ENCODE peak calls at places on chromosomes 6 and 20, in nine cellular contexts. Q is trophoblast cell, R is neuronal stem cell, O is IMR-90, Z is fibroblast of lung, J is mammary epithelial cell, K is astrocyte, U is colonic mucosa, B is SK-N-SH. G is an unnamed sample. For H3K4me1, the result is how much of the 10 kb centered on the place peaks cover.

GRCh38 chr20:34558320-34559202 is at the start of gene MAP1LC3A:
- DNase-seq in Q (peak), R (peak), O (peak), Z (peak), J (peak), K (peak), U (peak), B (peak), G (peak)

GRCh38 chr6:141484726-141485125 is 648.0 kb upstream of the GJE1 start:
- DNase-seq in Q (no peak), R (no peak), O (peak), Z (no peak), J (peak), K (no peak), U (no peak), B (no peak), G (no peak)

GRCh38 chr6:73854998-73855718 is 159.2 kb downstream of the CD109 start:
- DNase-seq in Q (peak), R (peak), O (peak), Z (peak), J (peak), K (peak), U (peak), B (peak), G (peak)

GRCh38 chr6:67045076-67045475 is 1338.0 kb upstream of the EYS start:
- DNase-seq in Q (no peak), R (no peak), O (no peak), Z (no peak), J (no peak), K (no peak), U (no peak), B (no peak), G (no peak)

GRCh38 chr6:38603966-38604365 is 35.8 kb downstream of the BTBD9 start:
- DNase-seq in Q (no peak), R (no peak), O (peak), Z (peak), J (no peak), K (peak), U (no peak), B (no peak), G (peak)

GRCh38 chr6:10643214-10643641 is 51.2 kb downstream of the C6orf52 start:
- DNase-seq in Q (no peak), R (no peak), O (no peak), Z (no peak), J (no peak), K (no peak), U (no peak), B (no peak), G (no peak)

GRCh38 chr6:165615629-165616028 is 47.4 kb downstream of the PDE10A start:
- DNase-seq in Q (no peak), R (no peak), O (peak), Z (peak), J (no peak), K (peak), U (no peak), B (no peak), G (no peak)

GRCh38 chr6:131782764-131783163 is 25.1 kb upstream of the ENPP1 start:
- DNase-seq in Q (no peak), R (no peak), O (no peak), Z (no peak), J (no peak), K (no peak), U (peak), B (no peak), G (no peak)

GRCh38 chr6:157143171-157143884 is 180.0 kb downstream of the TMEM242 start:
- DNase-seq in Q (no peak), R (no peak), O (peak), Z (peak), J (no peak), K (peak), U (no peak), B (peak), G (peak)

GRCh38 chr6:30515967-30516753 is 26.9 kb downstream of the HLA-E start:
- DNase-seq in Q (peak), R (peak), O (peak), Z (peak), J (peak), K (peak), U (peak), B (peak), G (peak)

GRCh38 chr6:30520480-30520992 is 31.2 kb downstream of the HLA-E start:
- DNase-seq in Q (no peak), R (no peak), O (no peak), Z (no peak), J (peak), K (no peak), U (no peak), B (no peak), G (no peak)

GRCh38 chr6:30515106-30515505 is 25.8 kb downstream of the HLA-E start:
- DNase-seq in Q (no peak), R (no peak), O (no peak), Z (no peak), J (no peak), K (no peak), U (no peak), B (no peak), G (no peak)

GRCh38 chr6:30513451-30513850 is 24.1 kb downstream of the HLA-E start:
- DNase-seq in Q (no peak), R (no peak), O (no peak), Z (no peak), J (no peak), K (no peak), U (no peak), B (no peak), G (no peak)

GRCh38 chr6:30518505-30518850 is 29.2 kb downstream of the HLA-E start:
- DNase-seq in Q (no peak), R (no peak), O (no peak), Z (no peak), J (no peak), K (no peak), U (no peak), B (no peak), G (no peak)
- H3K4me1 ChIP-seq in Q (under half), R (under half), O (under half), Z (under half), J (under half), K (under half), U (under half), B (under half), G (under half)

GRCh38 chr20:56606174-56606945 is 22.7 kb upstream of the TFAP2C start:
- DNase-seq in Q (peak), R (no peak), O (no peak), Z (no peak), J (peak), K (no peak), U (peak), B (no peak), G (no peak)

GRCh38 chr20:56605597-56605996 is 23.5 kb upstream of the TFAP2C start:
- DNase-seq in Q (no peak), R (no peak), O (no peak), Z (no peak), J (no peak), K (no peak), U (no peak), B (no peak), G (no peak)

GRCh38 chr20:56609321-56609720 is 19.8 kb upstream of the TFAP2C start:
- DNase-seq in Q (no peak), R (no peak), O (no peak), Z (no peak), J (no peak), K (no peak), U (no peak), B (no peak), G (no peak)

GRCh38 chr20:56608376-56608775 is 20.7 kb upstream of the TFAP2C start:
- DNase-seq in Q (peak), R (no peak), O (no peak), Z (no peak), J (no peak), K (no peak), U (no peak), B (no peak), G (no peak)

DNA sequence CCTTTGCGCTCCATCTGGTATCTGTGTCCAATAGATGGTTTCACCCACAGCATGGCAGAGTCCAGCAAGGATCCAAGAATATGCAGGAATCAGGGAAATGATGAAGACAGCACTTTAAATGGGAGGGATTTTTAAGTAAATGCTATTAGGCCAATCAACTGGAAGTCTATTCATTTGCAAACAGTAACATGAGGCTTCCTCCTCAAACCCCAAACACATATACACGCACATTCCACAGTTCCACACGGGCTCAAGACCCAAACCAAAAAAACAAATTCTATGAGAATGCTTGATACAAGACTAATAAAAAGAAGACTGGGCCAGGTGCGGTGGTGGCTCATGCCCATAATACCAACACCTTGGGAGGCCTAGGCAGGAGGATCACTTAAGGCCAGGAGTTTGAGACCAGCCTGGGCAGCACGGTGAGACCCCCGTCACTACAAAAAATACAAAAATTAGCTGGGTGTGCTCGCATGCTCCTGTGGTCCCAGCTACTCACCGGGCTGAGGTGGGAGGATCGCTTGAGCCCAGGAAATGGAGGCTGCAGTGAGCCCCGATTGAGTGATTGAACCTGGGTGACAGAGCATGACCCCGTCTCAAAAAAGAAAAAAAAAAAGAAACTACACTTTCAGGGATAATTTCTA is 21.9 kb upstream of the TFAP2C start:
- DNase-seq in Q (no peak), R (no peak), O (no peak), Z (no peak), J (no peak), K (no peak), U (no peak), B (no peak), G (no peak)
- H3K9ac ChIP-seq in Q (no peak), R (no peak), O (no peak), Z (no peak), J (no peak), K (no peak), U (no peak), B (no peak), G (no peak)

DNA sequence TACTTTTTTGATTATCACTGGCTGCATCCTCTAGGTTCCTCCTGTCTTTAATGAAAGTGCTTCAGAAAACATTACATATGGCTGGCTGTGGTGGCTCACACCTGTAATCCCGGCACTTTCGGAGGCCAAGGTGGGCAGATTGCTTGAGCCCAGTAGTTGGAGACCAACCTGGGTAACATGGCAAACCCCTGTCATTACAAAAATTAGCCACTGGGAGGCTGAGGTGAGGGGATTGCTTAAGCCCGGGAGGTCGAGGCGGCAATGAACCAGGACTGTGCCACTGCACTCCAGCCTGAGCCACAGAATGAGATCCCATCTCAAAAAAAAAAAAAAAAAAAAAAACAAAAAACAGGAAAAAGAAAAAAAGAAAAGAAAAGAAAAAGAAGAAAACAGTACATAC is 35.3 kb downstream of the BEND3 start:
- DNase-seq in Q (no peak), R (no peak), O (no peak), Z (no peak), J (no peak), K (no peak), U (no peak), B (no peak), G (peak)
- H3K4me1 ChIP-seq in Q (under half), R (under half), O (under half), Z (under half), J (under half), K (under half), U (under half), B (under half), G (under half)

GRCh38 chr6:22068561-22069346 is 228.1 kb downstream of the PRL start:
- DNase-seq in Q (no peak), R (no peak), O (no peak), Z (no peak), J (no peak), K (no peak), U (no peak), B (no peak), G (no peak)

GRCh38 chr6:22072939-22073338 is 223.9 kb downstream of the PRL start:
- DNase-seq in Q (no peak), R (no peak), O (no peak), Z (no peak), J (no peak), K (no peak), U (no peak), B (no peak), G (peak)

GRCh38 chr6:22067127-22067526 is 229.7 kb downstream of the PRL start:
- DNase-seq in Q (no peak), R (no peak), O (no peak), Z (no peak), J (no peak), K (no peak), U (no peak), B (no peak), G (no peak)

DNA sequence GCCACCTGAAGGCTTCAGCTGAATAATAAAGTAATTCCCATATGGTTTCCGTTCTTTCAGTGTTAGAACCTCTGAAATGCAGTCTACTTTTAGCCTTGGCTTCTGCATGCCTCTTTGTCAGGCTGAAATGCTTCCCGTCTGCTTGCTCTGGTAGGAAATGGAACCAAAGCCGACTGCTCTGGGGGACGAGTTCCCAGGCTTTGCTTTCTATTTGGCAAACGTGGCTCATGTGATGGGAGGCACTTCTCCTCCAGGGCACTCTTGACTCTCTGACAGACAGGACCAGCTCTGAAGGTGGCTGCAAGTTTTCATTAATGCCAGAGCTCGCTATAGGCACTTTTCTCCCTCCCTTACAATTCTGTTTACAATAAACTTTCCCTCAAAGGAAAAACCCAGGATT is 225.2 kb downstream of the PRL start:
- DNase-seq in Q (no peak), R (peak), O (peak), Z (peak), J (no peak), K (peak), U (peak), B (peak), G (peak)
- H3K9ac ChIP-seq in Q (no peak), R (no peak), O (peak), Z (no peak), J (no peak), K (peak), U (no peak), B (peak), G (peak)

GRCh38 chr6:111854683-111855082 is 18.6 kb downstream of the FYN start:
- DNase-seq in Q (no peak), R (no peak), O (peak), Z (peak), J (no peak), K (no peak), U (no peak), B (no peak), G (no peak)
- H3K4me1 ChIP-seq in Q (under half), R (under half), O (under half), Z (under half), J (under half), K (under half), U (under half), B (under half), G (under half)

GRCh38 chr6:44665683-44666082 is 278.2 kb downstream of the CDC5L start:
- DNase-seq in Q (peak), R (no peak), O (no peak), Z (no peak), J (no peak), K (no peak), U (no peak), B (no peak), G (no peak)

GRCh38 chr6:44666324-44666723 is 278.8 kb downstream of the CDC5L start:
- DNase-seq in Q (no peak), R (no peak), O (no peak), Z (no peak), J (no peak), K (no peak), U (no peak), B (no peak), G (no peak)

GRCh38 chr6:44667668-44668390 is 280.3 kb downstream of the CDC5L start:
- DNase-seq in Q (peak), R (no peak), O (no peak), Z (no peak), J (no peak), K (no peak), U (no peak), B (no peak), G (no peak)

GRCh38 chr6:44668391-44668930 is 281.0 kb downstream of the CDC5L start:
- DNase-seq in Q (no peak), R (no peak), O (no peak), Z (no peak), J (no peak), K (no peak), U (peak), B (no peak), G (no peak)

DNA sequence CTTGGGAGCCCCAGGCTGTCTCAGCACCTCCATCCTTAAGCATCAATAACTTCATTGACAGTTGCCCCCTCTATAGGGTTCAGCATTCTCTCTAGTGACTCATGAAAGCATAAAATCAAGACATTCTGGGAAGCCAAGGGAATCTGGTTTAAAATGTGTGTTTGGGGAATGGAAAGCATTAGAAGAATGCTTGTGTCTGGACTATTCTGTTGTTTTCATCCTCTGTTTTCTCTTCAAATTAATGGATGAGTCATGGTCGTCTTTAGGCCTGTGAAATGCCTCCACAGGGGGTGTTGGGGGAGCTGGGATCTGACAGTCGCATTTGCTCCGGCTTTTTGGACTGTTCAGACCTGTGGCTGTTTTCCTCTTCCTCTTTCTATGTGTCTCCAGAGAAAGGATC is 279.7 kb downstream of the CDC5L start:
- DNase-seq in Q (no peak), R (peak), O (peak), Z (peak), J (peak), K (peak), U (no peak), B (no peak), G (peak)
- H3K9ac ChIP-seq in Q (no peak), R (no peak), O (no peak), Z (no peak), J (no peak), K (peak), U (no peak), B (peak), G (peak)

GRCh38 chr6:3822747-3823445 is 26.3 kb upstream of the FAM50B start:
- DNase-seq in Q (peak), R (no peak), O (no peak), Z (peak), J (peak), K (peak), U (no peak), B (no peak), G (no peak)
- H3K4me1 ChIP-seq in Q (under half), R (under half), O (under half), Z (under half), J (under half), K (under half), U (under half), B (under half), G (half or more)

DNA sequence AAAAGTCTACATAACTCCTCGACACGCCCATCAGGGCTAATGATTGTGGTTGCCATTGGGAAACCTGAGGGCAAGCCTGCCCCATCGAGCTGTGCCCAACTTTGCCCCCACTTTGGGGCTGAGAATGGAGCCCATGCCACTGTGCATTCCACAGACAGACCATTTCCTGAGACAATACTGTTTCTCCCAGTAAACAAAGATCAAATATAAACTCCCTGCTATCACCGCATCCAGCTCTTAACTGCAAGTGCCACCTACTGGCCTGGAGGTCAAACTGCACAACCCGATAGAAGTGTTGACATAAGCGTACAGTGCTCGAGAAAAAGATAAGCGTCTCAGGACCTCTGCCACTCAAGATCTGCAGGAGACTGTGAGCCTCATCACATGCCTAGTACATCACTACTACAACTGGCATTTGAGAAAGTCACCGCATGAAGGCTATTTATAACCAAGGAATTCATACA is 4.7 kb upstream of the DEFB126 start:
- DNase-seq in Q (no peak), R (no peak), O (no peak), Z (no peak), J (no peak), K (no peak), U (no peak), B (peak), G (peak)
- H3K9ac ChIP-seq in Q (no peak), R (no peak), O (no peak), Z (no peak), J (no peak), K (no peak), U (no peak), B (no peak), G (no peak)